ENCODE peak calls at places on chromosome 11, in seven cellular contexts. C is SK-N-SH, B is HCT116, X is K562, M is GM12878, N is HepG2, V is H1. D is an unnamed sample.

GRCh38 chr11:86785576-86785975 is 14.8 kb upstream of the PRSS23 start:
- DNase-seq in C (no peak), B (no peak), X (no peak), M (no peak), N (no peak), V (no peak), D (no peak)

GRCh38 chr11:117610045-117610444 is 187.0 kb downstream of the DSCAML1 start:
- DNase-seq in C (no peak), B (no peak), X (no peak), M (peak), N (no peak), V (no peak), D (no peak)

GRCh38 chr11:92844197-92844596 is 125.3 kb upstream of the MTNR1B start:
- DNase-seq in C (no peak), B (no peak), X (no peak), M (no peak), N (no peak), V (no peak), D (no peak)

GRCh38 chr11:119832536-119832935 is 103.5 kb upstream of the NECTIN1 start:
- DNase-seq in C (peak), B (no peak), X (no peak), M (no peak), N (peak), V (no peak), D (peak)

GRCh38 chr11:94787798-94788197 is 19.6 kb downstream of the AMOTL1 start:
- DNase-seq in C (no peak), B (no peak), X (peak), M (no peak), N (no peak), V (no peak), D (no peak)

GRCh38 chr11:44506375-44507016 is 59.0 kb upstream of the CD82 start:
- DNase-seq in C (no peak), B (peak), X (no peak), M (no peak), N (no peak), V (no peak), D (no peak)

GRCh38 chr11:95092549-95093324 is 3.1 kb downstream of the ENDOD1 start:
- DNase-seq in C (peak), B (no peak), X (peak), M (no peak), N (peak), V (no peak), D (peak)

GRCh38 chr11:134037093-134037908 is 31.6 kb upstream of the JAM3 start:
- DNase-seq in C (peak), B (no peak), X (peak), M (peak), N (no peak), V (no peak), D (peak)

GRCh38 chr11:36265793-36266628 is 23.2 kb downstream of the COMMD9 start:
- DNase-seq in C (peak), B (peak), X (peak), M (no peak), N (peak), V (peak), D (peak)

GRCh38 chr11:124839972-124840621 is 25.1 kb upstream of the ROBO3 start:
- DNase-seq in C (no peak), B (no peak), X (no peak), M (no peak), N (no peak), V (no peak), D (no peak)

GRCh38 chr11:116465056-116465455 is 307.7 kb downstream of the BUD13 start:
- DNase-seq in C (no peak), B (no peak), X (no peak), M (no peak), N (no peak), V (no peak), D (no peak)

GRCh38 chr11:26949846-26950245 is 44.1 kb upstream of the FIBIN start:
- DNase-seq in C (no peak), B (no peak), X (no peak), M (no peak), N (no peak), V (no peak), D (no peak)

GRCh38 chr11:70510106-70510505 is 111.8 kb downstream of the CTTN start:
- DNase-seq in C (no peak), B (no peak), X (no peak), M (no peak), N (no peak), V (no peak), D (no peak)

GRCh38 chr11:103659138-103659734 is 377.2 kb upstream of the DDI1 start:
- DNase-seq in C (peak), B (peak), X (no peak), M (no peak), N (no peak), V (no peak), D (peak)

GRCh38 chr11:29432719-29433325 is 584.0 kb downstream of the KCNA4 start:
- DNase-seq in C (peak), B (peak), X (peak), M (no peak), N (peak), V (no peak), D (peak)
- TF ChIP-seq JUND in C (no peak), B (no peak), X (no peak), M (no peak), N (no peak), V (no peak), D (no peak)

DNA sequence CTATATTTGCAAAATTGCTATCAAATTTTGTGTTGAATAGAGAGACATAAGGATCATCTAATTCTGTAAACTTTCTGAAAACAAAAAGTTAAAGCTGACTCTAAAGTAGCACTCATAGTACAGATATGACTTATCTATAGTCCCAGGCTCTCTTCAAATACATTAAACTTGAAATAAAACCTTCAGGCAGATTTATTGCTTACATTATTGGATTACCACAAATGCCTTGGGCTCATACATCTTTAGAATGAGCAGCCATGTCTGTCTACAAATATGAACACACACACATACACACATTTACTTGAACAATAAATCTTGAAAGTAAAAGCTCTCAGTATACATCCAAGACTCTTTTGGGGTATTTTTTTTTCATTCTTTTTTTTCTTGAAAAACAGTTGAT is 207.9 kb downstream of the LUZP2 start:
- DNase-seq in C (no peak), B (no peak), X (no peak), M (no peak), N (no peak), V (no peak), D (no peak)
- TF ChIP-seq JUND in C (no peak), B (no peak), X (no peak), M (no peak), N (no peak), V (no peak), D (no peak)

DNA sequence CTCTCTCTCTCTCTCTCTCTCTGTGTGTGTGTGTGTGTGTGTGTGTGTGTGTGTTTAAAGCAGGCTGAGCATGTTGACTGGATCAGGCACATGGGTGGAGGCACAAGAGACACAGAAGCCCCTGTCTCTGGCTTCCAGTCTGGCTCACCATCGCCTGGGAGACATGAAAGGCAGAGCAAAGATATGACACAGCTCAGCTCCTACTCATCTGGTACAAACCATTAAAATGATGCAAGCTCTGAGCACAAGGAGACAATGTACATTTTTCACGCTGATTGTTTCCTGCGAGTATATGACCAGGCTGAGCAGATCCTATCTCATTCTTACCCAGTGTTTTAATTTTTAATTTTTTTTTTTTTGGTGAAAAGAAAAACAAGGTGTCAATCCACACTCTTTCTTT is 9.5 kb downstream of the SLC6A5 start:
- DNase-seq in C (no peak), B (no peak), X (no peak), M (no peak), N (no peak), V (no peak), D (no peak)
- TF ChIP-seq JUND in C (no peak), B (no peak), X (no peak), M (no peak), N (no peak), V (no peak), D (no peak)

DNA sequence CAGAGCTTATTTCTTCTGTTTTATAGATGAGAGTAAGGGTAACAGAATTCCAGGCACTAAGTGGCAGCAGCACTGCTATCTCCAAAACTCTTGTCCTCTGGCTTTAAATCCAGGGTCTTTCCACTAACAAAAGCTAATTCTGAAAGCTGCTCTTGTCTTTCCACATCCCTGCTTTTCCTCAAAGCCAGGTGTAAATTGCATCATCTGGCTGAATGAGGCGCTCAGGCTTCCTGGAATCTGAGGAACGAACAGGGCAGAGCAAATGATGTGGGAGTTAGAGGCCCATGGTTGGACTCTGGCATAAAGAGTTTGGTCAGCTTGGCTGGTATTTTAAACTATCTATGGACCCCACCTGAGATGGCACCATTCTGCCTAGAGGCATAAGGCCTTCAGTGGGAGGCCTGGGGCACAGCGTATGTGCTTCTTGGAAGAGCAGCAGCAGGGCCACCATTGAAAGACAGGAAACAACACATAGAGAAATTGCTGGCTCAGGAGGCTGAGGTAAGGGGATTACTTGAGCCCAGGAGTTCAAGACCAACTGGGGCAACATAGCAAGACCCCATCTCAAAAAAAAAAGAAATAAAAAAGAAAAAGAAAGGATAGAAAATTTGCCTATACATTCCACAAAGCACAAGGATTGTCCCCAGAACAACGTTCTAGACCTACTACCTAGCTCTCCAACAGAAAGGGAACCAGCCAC is 1.9 kb downstream of the KCNJ5 start:
- DNase-seq in C (no peak), B (no peak), X (no peak), M (no peak), N (no peak), V (no peak), D (no peak)
- TF ChIP-seq JUND in C (no peak), B (no peak), X (no peak), M (no peak), N (no peak), V (no peak), D (no peak)

DNA sequence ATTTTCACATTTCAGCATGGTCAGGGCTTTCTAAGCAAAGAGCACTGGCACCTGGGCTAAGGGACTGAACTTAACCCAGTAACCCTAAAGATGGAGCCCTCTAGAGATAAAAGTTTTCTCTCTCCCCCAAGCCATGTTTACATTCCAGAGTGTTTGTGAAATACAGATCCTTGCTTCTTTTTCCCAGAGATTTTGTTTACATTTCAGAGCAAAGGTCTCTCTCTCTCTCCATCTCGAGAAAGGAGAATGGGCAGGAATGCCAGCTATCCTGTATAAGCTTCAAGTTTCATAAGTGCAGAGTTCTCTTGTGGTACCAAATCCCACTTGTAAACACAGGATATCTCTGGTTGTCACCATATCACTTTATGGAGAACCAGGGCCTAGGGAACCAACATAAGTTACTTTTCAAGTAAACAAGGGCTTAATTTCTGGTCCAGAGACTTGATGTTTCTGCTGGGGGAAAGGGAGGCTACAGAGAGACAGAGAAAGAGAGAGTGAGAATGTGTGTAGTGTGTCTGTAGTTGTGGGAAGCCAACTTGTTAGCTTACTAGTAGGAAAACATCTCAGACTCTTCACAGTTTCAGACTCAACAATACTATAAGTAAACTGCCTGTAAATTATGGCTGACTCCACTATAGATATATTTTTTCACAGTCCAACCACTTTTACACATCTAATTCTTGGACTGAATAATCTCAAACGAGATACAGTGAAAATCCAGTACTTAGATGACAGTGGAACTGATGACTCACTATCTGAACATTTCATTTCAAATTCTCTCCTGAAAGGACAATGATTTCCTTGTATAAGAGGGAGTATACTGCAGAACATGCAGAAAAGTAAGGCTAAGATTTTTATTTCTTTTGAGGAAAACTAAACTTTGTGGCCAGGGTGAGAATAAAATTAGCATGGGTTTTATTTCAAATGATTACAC is 76.2 kb downstream of the ARHGAP32 start:
- DNase-seq in C (no peak), B (peak), X (no peak), M (no peak), N (peak), V (no peak), D (no peak)
- TF ChIP-seq JUND in C (peak), B (peak), X (no peak), M (no peak), N (no peak), V (no peak), D (no peak)

D was measured in T47D.